ENCODE peak calls at places on chromosome 9, in eight cellular contexts. Z, G, B, R, Q, I, M and P are unnamed samples.

GRCh38 chr9:103872811-103873210 is 221.3 kb upstream of the SMC2 start:
- DNase-seq in G (no peak), I (no peak), B (no peak), Q (no peak), R (no peak), M (no peak), Z (no peak), P (no peak)

GRCh38 chr9:130880599-130881220 is 15.9 kb downstream of the QRFP start:
- DNase-seq in I (no peak), Q (no peak), M (no peak), B (no peak), Z (no peak), R (no peak), G (no peak), P (no peak)

GRCh38 chr9:36263662-36264061 is 5.4 kb upstream of the GNE start:
- DNase-seq in I (no peak), B (no peak), G (no peak), Z (no peak), Q (peak), M (no peak), R (peak), P (no peak)

GRCh38 chr9:20297646-20298084 is 324.6 kb downstream of the MLLT3 start:
- DNase-seq in Q (no peak), G (peak), R (no peak), Z (no peak), B (peak), M (no peak), I (peak), P (peak)

GRCh38 chr9:91992636-91993035 is 42.6 kb upstream of the ROR2 start:
- DNase-seq in G (peak), R (no peak), Z (no peak), Q (no peak), I (peak), M (no peak), B (peak), P (no peak)

GRCh38 chr9:127825319-127826051 is 22.8 kb downstream of the FPGS start:
- DNase-seq in Q (peak), G (no peak), M (no peak), B (no peak), R (no peak), I (no peak), Z (no peak), P (no peak)

GRCh38 chr9:136614967-136615623 is 47.6 kb upstream of the EGFL7 start:
- DNase-seq in M (no peak), G (no peak), I (no peak), B (no peak), Q (peak), Z (no peak), R (no peak), P (no peak)

GRCh38 chr9:3478549-3478953 is 47.2 kb downstream of the RFX3 start:
- DNase-seq in B (peak), Q (no peak), G (no peak), M (peak), I (peak), R (no peak), Z (no peak), P (no peak)

GRCh38 chr9:95810814-95811213 is 64.7 kb upstream of the ERCC6L2 start:
- DNase-seq in G (no peak), I (no peak), M (no peak), Z (no peak), R (no peak), Q (no peak), B (no peak), P (no peak)

GRCh38 chr9:138052322-138052615 is 174.7 kb downstream of the CACNA1B start:
- DNase-seq in M (no peak), I (no peak), G (no peak), B (no peak), Z (no peak), R (no peak), Q (no peak), P (no peak)

GRCh38 chr9:136923881-136924280 is 20.7 kb downstream of the FBXW5 start:
- DNase-seq in I (no peak), M (no peak), Q (peak), R (no peak), B (no peak), Z (no peak), G (no peak), P (no peak)

GRCh38 chr9:38042626-38043359 is 26.2 kb downstream of the SHB start:
- DNase-seq in I (no peak), R (no peak), Q (no peak), M (no peak), Z (no peak), G (no peak), B (no peak), P (no peak)

GRCh38 chr9:98559568-98559967 is 149.2 kb downstream of the GABBR2 start:
- DNase-seq in I (no peak), B (no peak), G (no peak), Z (no peak), R (no peak), M (no peak), Q (no peak), P (no peak)

GRCh38 chr9:16869140-16869903 is 1.1 kb downstream of the BNC2 start:
- DNase-seq in B (no peak), M (no peak), Z (no peak), R (no peak), G (no peak), Q (no peak), I (peak), P (no peak)

GRCh38 chr9:99030082-99030481 is 74.8 kb upstream of the TGFBR1 start:
- DNase-seq in G (peak), R (no peak), Q (no peak), B (peak), M (no peak), I (peak), Z (no peak), P (peak)

GRCh38 chr9:105444130-105444529 is 3.7 kb upstream of the FSD1L start:
- DNase-seq in Z (no peak), M (no peak), B (peak), I (no peak), G (no peak), R (no peak), Q (no peak), P (no peak)

DNA sequence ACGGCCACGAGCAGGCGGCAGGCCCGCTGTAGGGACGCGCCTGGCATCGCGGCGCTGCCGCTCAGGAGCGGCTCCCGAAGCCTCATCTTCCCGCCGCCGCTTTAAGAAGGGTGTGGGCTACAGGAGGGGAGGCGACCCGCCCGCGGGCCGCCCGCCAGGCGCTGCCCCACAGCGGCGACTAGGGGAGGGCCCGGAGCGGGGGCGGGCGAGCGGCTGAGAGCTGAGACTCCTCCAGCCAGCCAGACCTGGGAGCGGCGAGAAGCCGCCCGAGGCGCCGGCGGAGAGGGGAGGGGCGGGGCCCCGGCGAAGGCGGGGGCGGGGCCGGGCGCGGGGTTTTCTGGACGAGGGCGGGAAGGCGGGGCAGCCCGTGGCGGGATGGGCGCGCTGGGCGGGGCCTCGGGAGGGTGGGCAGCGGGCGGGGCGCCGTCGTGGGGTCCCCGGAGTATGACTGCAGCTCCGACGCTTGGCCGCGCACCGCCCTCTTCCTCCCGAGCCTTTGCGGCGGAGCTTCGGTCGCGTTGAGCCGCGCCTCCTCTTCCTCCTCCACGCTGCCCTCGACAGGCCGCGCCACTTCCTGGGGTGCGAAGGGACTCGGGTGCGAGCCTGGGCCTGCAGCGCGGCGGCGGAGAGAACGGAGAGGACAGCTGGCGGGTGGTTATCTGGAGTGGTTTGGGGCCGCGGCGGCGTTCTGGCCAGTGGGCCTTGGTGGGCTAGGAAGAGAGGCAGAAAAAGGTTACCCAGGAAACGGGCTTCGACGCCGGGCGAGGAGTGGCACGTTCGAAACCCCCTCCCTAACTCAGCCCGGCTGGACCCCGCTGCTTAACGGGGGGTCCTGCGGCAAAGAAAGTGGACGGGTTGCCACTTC is at the start of gene B4GALT1:
- DNase-seq in Z (no peak), M (peak), G (peak), B (peak), R (peak), I (peak), Q (peak), P (no peak)
- TF ChIP-seq CTCF in Z (no peak), M (no peak), G (no peak), B (no peak), R (no peak), I (no peak), Q (peak), P (no peak)

GRCh38 chr9:132161743-132162187 is at the start of gene NTNG2:
- DNase-seq in M (no peak), B (no peak), Q (no peak), R (no peak), G (no peak), Z (no peak), I (no peak), P (no peak)
- H3K4me3 ChIP-seq in M (peak), B (peak), Q (peak), R (peak), G (peak), Z (peak), I (peak), P (peak)

GRCh38 chr9:90858505-90858904 is 56.9 kb downstream of the SYK start:
- DNase-seq in R (no peak), Q (no peak), I (no peak), M (no peak), G (no peak), Z (no peak), B (no peak), P (no peak)
- TF ChIP-seq CTCF in R (no peak), Q (no peak), I (no peak), M (no peak), G (no peak), Z (no peak), B (no peak), P (no peak)

GRCh38 chr9:68979538-68980314 is 34.2 kb downstream of the PRKACG start:
- DNase-seq in Z (no peak), G (no peak), Q (peak), R (no peak), I (no peak), B (no peak), M (peak), P (no peak)
- H3K4me3 ChIP-seq in Z (no peak), G (no peak), Q (no peak), R (no peak), I (no peak), B (no peak), M (no peak), P (no peak)

GRCh38 chr9:133982971-133983720 is 9.0 kb downstream of the VAV2 start:
- DNase-seq in I (no peak), Z (no peak), Q (peak), G (no peak), B (no peak), M (no peak), R (no peak), P (no peak)

GRCh38 chr9:133980864-133981588 is 11.1 kb downstream of the VAV2 start:
- DNase-seq in Q (peak), M (no peak), G (no peak), B (no peak), I (no peak), Z (no peak), R (no peak), P (no peak)

GRCh38 chr9:133981589-133981957 is 10.6 kb downstream of the VAV2 start:
- DNase-seq in M (no peak), Q (no peak), G (no peak), R (no peak), Z (no peak), B (no peak), I (no peak), P (no peak)

GRCh38 chr9:133979921-133980863 is 11.9 kb downstream of the VAV2 start:
- DNase-seq in Z (no peak), I (no peak), Q (peak), G (no peak), R (no peak), B (no peak), M (no peak), P (no peak)

DNA sequence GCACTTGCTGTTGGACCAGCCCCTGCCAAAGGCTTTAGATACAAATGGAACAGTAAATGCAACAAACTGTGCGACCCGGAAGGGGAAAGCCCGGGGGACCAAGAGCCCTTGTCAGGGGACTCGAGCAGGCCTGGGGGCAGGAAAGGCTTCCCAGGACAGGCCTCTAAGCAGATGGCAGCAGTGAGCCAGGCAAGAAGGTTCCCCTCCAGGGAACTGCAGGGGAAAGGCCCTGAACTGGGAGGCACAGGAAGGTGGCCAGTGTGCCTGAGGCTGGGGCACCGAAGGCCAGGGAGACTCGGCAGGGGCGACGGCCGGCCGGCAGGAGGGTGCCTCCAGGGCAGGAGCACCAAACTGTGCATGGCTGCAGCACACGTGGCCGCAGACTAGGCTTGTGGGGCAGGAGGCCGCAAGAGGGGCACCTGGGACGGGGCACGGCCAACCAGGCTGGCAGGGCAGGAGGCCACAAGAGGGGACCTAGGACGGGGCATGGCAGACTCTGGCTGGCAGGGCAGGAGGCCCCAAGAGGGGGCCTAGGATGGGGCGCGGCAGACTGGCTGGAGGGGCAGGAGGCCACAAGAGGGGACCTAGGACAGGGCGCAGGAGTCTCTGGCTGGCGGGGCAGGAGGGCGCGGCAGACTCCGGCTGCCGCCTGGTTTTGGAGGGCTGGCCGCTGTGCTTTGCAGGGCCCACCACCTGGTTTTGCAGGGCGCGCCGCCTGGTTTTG is 10.0 kb downstream of the VAV2 start:
- DNase-seq in B (no peak), I (no peak), M (no peak), R (no peak), Q (peak), Z (no peak), G (no peak), P (no peak)
- TF ChIP-seq CTCF in B (no peak), I (no peak), M (no peak), R (no peak), Q (no peak), Z (no peak), G (no peak), P (no peak)

DNA sequence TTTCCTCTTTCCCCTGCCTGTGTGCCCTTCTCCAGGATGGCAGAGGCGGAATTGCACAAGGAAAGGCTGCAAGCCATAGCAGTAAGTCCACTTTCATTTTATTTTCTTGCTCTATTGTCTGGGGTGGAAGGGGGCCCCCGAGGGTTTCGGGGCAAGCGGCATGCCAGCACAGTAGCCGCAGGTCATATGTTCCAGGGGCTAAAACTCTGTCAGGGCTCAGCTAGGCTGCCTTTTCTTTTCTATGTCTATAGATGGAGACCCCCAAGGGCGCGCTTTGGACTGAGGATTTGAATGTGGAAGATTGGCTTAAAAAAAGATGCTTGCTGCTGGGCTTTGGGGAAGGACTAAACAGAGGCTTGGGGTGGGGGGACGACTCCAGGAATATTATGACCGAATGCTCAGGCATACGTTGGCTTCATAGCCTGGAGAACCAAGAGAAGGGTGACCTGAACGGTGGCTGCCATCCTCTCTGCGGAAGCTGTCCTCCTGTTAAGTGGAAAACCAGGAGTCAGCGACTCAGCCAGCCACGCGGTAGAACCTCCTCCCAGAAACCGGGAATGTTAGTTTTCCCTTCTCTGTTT is 545 bp downstream of the PALM2AKAP2 start:
- DNase-seq in Q (no peak), Z (no peak), I (peak), B (peak), M (no peak), G (no peak), R (no peak), P (no peak)
- H3K4me3 ChIP-seq in Q (no peak), Z (peak), I (peak), B (peak), M (no peak), G (peak), R (peak), P (peak)